ENCODE peak calls at places on chromosome 21, in nine cellular contexts. One of them, this sample, is unnamed.

GRCh38 chr21:36104306-36105300 is 30.3 kb upstream of the CBR3 start:
- DNase-seq in IMR-90: peak; percentile 26
- DNase-seq in GM23338: peak; percentile 95
- DNase-seq in effector memory CD4-positive, alpha-beta T cell: no peak
- DNase-seq in psoas muscle: peak; percentile 72
- DNase-seq in K562: no peak
- DNase-seq in heart right ventricle: peak; percentile 50
- DNase-seq in hepatocyte: peak; percentile 41
- DNase-seq in upper lobe of left lung: no peak
- DNase-seq in this sample: peak; percentile 35

GRCh38 chr21:15682977-15683376 is 46.8 kb upstream of the USP25 start:
- DNase-seq in IMR-90: peak; percentile 57
- DNase-seq in GM23338: no peak
- DNase-seq in effector memory CD4-positive, alpha-beta T cell: no peak
- DNase-seq in psoas muscle: no peak
- DNase-seq in K562: no peak
- DNase-seq in heart right ventricle: no peak
- DNase-seq in hepatocyte: no peak
- DNase-seq in upper lobe of left lung: no peak
- DNase-seq in this sample: no peak

GRCh38 chr21:42850866-42851391 is 28.4 kb downstream of the WDR4 start:
- DNase-seq in IMR-90: no peak
- DNase-seq in GM23338: peak; percentile 84
- DNase-seq in effector memory CD4-positive, alpha-beta T cell: no peak
- DNase-seq in psoas muscle: no peak
- DNase-seq in K562: peak; percentile 64
- DNase-seq in heart right ventricle: no peak
- DNase-seq in hepatocyte: no peak
- DNase-seq in upper lobe of left lung: no peak
- DNase-seq in this sample: no peak

GRCh38 chr21:15735409-15735808 is 5.6 kb downstream of the USP25 start:
- DNase-seq in IMR-90: no peak
- DNase-seq in GM23338: no peak
- DNase-seq in effector memory CD4-positive, alpha-beta T cell: no peak
- DNase-seq in psoas muscle: no peak
- DNase-seq in K562: no peak
- DNase-seq in heart right ventricle: no peak
- DNase-seq in hepatocyte: no peak
- DNase-seq in upper lobe of left lung: no peak
- DNase-seq in this sample: no peak

GRCh38 chr21:15250384-15250783 is 185.6 kb upstream of the NRIP1 start:
- DNase-seq in IMR-90: peak; percentile 53
- DNase-seq in GM23338: no peak
- DNase-seq in effector memory CD4-positive, alpha-beta T cell: no peak
- DNase-seq in psoas muscle: no peak
- DNase-seq in K562: no peak
- DNase-seq in heart right ventricle: no peak
- DNase-seq in hepatocyte: no peak
- DNase-seq in upper lobe of left lung: no peak
- DNase-seq in this sample: no peak

GRCh38 chr21:39537571-39537970 is 75.2 kb upstream of the B3GALT5 start:
- DNase-seq in IMR-90: no peak
- DNase-seq in GM23338: peak; percentile 86
- DNase-seq in effector memory CD4-positive, alpha-beta T cell: no peak
- DNase-seq in psoas muscle: no peak
- DNase-seq in K562: no peak
- DNase-seq in heart right ventricle: no peak
- DNase-seq in hepatocyte: no peak
- DNase-seq in upper lobe of left lung: no peak
- DNase-seq in this sample: no peak

GRCh38 chr21:26945916-26946315 is 21.0 kb downstream of the ADAMTS5 start:
- DNase-seq in IMR-90: no peak
- DNase-seq in GM23338: peak; percentile 21
- DNase-seq in effector memory CD4-positive, alpha-beta T cell: no peak
- DNase-seq in psoas muscle: peak; percentile 56
- DNase-seq in K562: no peak
- DNase-seq in heart right ventricle: peak; percentile 30
- DNase-seq in hepatocyte: no peak
- DNase-seq in upper lobe of left lung: peak; percentile 74
- DNase-seq in this sample: no peak

GRCh38 chr21:31124005-31124404 is 85.7 kb upstream of the KRTAP19-8 start:
- DNase-seq in IMR-90: no peak
- DNase-seq in GM23338: peak; percentile 29
- DNase-seq in effector memory CD4-positive, alpha-beta T cell: no peak
- DNase-seq in psoas muscle: no peak
- DNase-seq in K562: no peak
- DNase-seq in heart right ventricle: no peak
- DNase-seq in hepatocyte: no peak
- DNase-seq in upper lobe of left lung: peak; percentile 31
- DNase-seq in this sample: no peak

GRCh38 chr21:35664683-35665082 is 395.6 kb downstream of the SETD4 start:
- DNase-seq in IMR-90: peak; percentile 77
- DNase-seq in GM23338: no peak
- DNase-seq in effector memory CD4-positive, alpha-beta T cell: no peak
- DNase-seq in psoas muscle: no peak
- DNase-seq in K562: no peak
- DNase-seq in heart right ventricle: no peak
- DNase-seq in hepatocyte: no peak
- DNase-seq in upper lobe of left lung: no peak
- DNase-seq in this sample: no peak

DNA sequence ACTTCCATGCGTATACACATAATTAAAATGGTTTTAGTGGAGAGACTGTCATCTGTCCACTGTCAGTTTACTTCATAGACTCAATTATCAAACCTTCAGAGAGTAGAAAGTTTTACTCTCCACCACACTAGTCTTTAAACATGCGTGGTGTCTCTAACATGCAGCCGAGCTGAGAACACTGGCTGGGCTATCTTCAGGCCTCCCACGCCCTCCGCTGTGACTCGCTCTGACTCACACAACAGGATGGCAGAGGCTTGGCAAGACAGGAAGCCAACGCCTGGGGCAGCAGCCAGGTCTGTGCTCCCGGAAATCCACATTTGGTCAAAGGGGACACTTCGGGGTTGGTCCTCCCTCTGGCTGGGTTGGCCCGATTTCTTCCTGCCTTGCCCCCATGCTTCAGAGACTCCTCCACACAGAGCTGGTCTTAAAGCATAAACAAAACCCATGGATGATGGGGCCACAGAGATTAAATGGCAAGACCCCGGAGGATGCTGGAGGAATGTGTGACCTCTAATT is 22.7 kb upstream of the IFNGR2 start:
- DNase-seq in IMR-90: peak; percentile 96
- DNase-seq in GM23338: peak; percentile 17
- DNase-seq in effector memory CD4-positive, alpha-beta T cell: peak; percentile 74
- DNase-seq in psoas muscle: peak; percentile 93
- DNase-seq in K562: peak; percentile 44
- DNase-seq in heart right ventricle: peak; percentile 85
- DNase-seq in hepatocyte: peak; percentile 88
- DNase-seq in upper lobe of left lung: peak; percentile 96
- DNase-seq in this sample: peak; percentile 93
- H3K4me3 ChIP-seq in IMR-90: no peak overlapping the region
- H3K4me3 ChIP-seq in GM23338: no peak overlapping the region
- H3K4me3 ChIP-seq in effector memory CD4-positive, alpha-beta T cell: peak overlapping the region; percentile 19
- H3K4me3 ChIP-seq in psoas muscle: no peak overlapping the region
- H3K4me3 ChIP-seq in K562: no peak overlapping the region
- H3K4me3 ChIP-seq in heart right ventricle: no peak overlapping the region
- H3K4me3 ChIP-seq in hepatocyte: no peak overlapping the region
- H3K4me3 ChIP-seq in upper lobe of left lung: no peak overlapping the region
- H3K4me3 ChIP-seq in this sample: no peak overlapping the region

DNA sequence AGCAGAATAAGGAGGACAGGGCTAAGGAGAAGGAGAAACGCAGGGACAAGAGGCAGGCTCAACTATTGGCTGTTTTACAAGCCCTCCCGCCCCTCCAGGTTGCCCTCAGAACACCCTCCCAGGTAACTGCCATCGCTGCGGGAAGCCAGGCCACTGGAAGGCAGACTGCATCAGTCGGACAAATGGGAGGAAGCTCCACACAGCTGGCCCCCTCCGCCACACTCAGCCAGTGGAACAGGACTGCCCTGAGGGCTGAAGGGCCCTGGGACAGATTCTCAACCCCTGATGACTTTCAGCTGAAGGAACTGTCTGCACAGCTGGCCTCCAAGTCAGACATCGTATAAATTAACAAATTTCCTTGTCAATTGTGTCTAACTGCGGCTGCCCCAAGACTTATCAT is 21.8 kb downstream of the LRRC3 start:
- DNase-seq in IMR-90: no peak
- DNase-seq in GM23338: no peak
- DNase-seq in effector memory CD4-positive, alpha-beta T cell: no peak
- DNase-seq in psoas muscle: no peak
- DNase-seq in K562: no peak
- DNase-seq in heart right ventricle: no peak
- DNase-seq in hepatocyte: no peak
- DNase-seq in upper lobe of left lung: no peak
- DNase-seq in this sample: no peak
- H3K4me1 ChIP-seq in IMR-90: no peaks in the 10 kb centered on the region
- H3K4me1 ChIP-seq in GM23338: no peaks in the 10 kb centered on the region
- H3K4me1 ChIP-seq in effector memory CD4-positive, alpha-beta T cell: no peaks in the 10 kb centered on the region
- H3K4me1 ChIP-seq in psoas muscle: no peaks in the 10 kb centered on the region
- H3K4me1 ChIP-seq in K562: no peaks in the 10 kb centered on the region
- H3K4me1 ChIP-seq in heart right ventricle: peaks cover 11% of the 10 kb centered on the region
- H3K4me1 ChIP-seq in hepatocyte: no peaks in the 10 kb centered on the region
- H3K4me1 ChIP-seq in upper lobe of left lung: no peaks in the 10 kb centered on the region
- H3K4me1 ChIP-seq in this sample: peaks cover 3% of the 10 kb centered on the region

GRCh38 chr21:37551406-37552355 is 185.1 kb downstream of the DYRK1A start:
- DNase-seq in IMR-90: no peak
- DNase-seq in GM23338: no peak
- DNase-seq in effector memory CD4-positive, alpha-beta T cell: no peak
- DNase-seq in psoas muscle: peak; percentile 92
- DNase-seq in K562: no peak
- DNase-seq in heart right ventricle: no peak
- DNase-seq in hepatocyte: peak; percentile 87
- DNase-seq in upper lobe of left lung: peak; percentile 75
- DNase-seq in this sample: no peak
- H3K27ac ChIP-seq in IMR-90: no peak overlapping the region
- H3K27ac ChIP-seq in GM23338: no peak overlapping the region
- H3K27ac ChIP-seq in effector memory CD4-positive, alpha-beta T cell: no peak overlapping the region
- H3K27ac ChIP-seq in psoas muscle: peak overlapping the region; percentile 89
- H3K27ac ChIP-seq in K562: no peak overlapping the region
- H3K27ac ChIP-seq in heart right ventricle: peak overlapping the region; percentile 78
- H3K27ac ChIP-seq in hepatocyte: peak overlapping the region; percentile 91
- H3K27ac ChIP-seq in upper lobe of left lung: no peak overlapping the region
- H3K27ac ChIP-seq in this sample: no peak overlapping the region

DNA sequence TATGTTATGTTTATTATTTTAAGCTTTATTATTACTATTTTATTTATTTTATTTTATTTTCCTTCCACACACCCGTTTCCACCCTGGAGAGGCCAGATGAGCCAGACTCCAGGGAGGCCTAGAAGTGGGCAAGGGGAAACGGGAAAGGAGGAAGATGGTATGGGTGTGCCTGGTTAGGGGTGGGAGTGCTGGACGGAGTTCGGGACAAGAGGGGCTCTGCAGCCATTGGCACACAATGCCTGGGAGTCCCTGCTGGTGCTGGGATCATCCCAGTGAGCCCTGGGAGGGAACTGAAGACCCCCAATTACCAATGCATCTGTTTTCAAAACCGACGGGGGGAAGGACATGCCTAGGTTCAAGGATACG is 468 bp upstream of the MX1 start:
- DNase-seq in IMR-90: no peak
- DNase-seq in GM23338: no peak
- DNase-seq in effector memory CD4-positive, alpha-beta T cell: no peak
- DNase-seq in psoas muscle: no peak
- DNase-seq in K562: no peak
- DNase-seq in heart right ventricle: no peak
- DNase-seq in hepatocyte: no peak
- DNase-seq in upper lobe of left lung: no peak
- DNase-seq in this sample: no peak
- H3K4me3 ChIP-seq in IMR-90: peak overlapping the region; percentile 58
- H3K4me3 ChIP-seq in GM23338: peak overlapping the region; percentile 73
- H3K4me3 ChIP-seq in effector memory CD4-positive, alpha-beta T cell: peak overlapping the region; percentile 93
- H3K4me3 ChIP-seq in psoas muscle: peak overlapping the region; percentile 71
- H3K4me3 ChIP-seq in K562: no peak overlapping the region
- H3K4me3 ChIP-seq in heart right ventricle: peak overlapping the region; percentile 86
- H3K4me3 ChIP-seq in hepatocyte: peak overlapping the region; percentile 6
- H3K4me3 ChIP-seq in upper lobe of left lung: peak overlapping the region; percentile 78
- H3K4me3 ChIP-seq in this sample: peak overlapping the region; percentile 91

GRCh38 chr21:28513450-28513849 is 479.2 kb downstream of the LTN1 start:
- DNase-seq in IMR-90: peak; percentile 23
- DNase-seq in GM23338: no peak
- DNase-seq in effector memory CD4-positive, alpha-beta T cell: no peak
- DNase-seq in psoas muscle: no peak
- DNase-seq in K562: no peak
- DNase-seq in heart right ventricle: no peak
- DNase-seq in hepatocyte: no peak
- DNase-seq in upper lobe of left lung: no peak
- DNase-seq in this sample: no peak
- H3K4me1 ChIP-seq in IMR-90: no peaks in the 10 kb centered on the region
- H3K4me1 ChIP-seq in GM23338: peaks cover 3% of the 10 kb centered on the region
- H3K4me1 ChIP-seq in effector memory CD4-positive, alpha-beta T cell: no peaks in the 10 kb centered on the region
- H3K4me1 ChIP-seq in psoas muscle: no peaks in the 10 kb centered on the region
- H3K4me1 ChIP-seq in K562: no peaks in the 10 kb centered on the region
- H3K4me1 ChIP-seq in heart right ventricle: peaks cover 13% of the 10 kb centered on the region
- H3K4me1 ChIP-seq in hepatocyte: no peaks in the 10 kb centered on the region
- H3K4me1 ChIP-seq in upper lobe of left lung: no peaks in the 10 kb centered on the region
- H3K4me1 ChIP-seq in this sample: no peaks in the 10 kb centered on the region

DNA sequence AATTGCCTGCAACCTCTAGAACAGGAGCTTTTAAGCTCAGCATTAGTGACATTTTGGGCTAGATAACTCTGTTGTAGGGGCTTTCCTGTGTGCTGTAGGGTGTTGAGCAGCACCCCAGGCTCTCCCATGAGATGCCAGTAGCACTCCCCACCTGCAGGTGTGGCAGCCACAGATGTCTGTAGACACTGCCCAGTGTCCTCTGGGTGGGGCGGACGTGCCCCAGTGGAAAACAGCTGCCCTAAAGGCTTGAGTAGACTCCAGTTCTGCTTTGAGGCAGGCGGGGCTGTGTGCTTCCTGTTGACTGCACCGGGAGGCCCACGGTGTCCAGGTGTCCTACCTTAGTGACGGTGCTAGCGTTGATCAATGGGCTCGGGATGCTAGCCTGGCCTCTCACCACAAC is 16.9 kb upstream of the PWP2 start:
- DNase-seq in IMR-90: no peak
- DNase-seq in GM23338: no peak
- DNase-seq in effector memory CD4-positive, alpha-beta T cell: no peak
- DNase-seq in psoas muscle: no peak
- DNase-seq in K562: no peak
- DNase-seq in heart right ventricle: no peak
- DNase-seq in hepatocyte: no peak
- DNase-seq in upper lobe of left lung: no peak
- DNase-seq in this sample: peak; percentile 57
- H3K27ac ChIP-seq in IMR-90: no peak overlapping the region
- H3K27ac ChIP-seq in GM23338: no peak overlapping the region
- H3K27ac ChIP-seq in effector memory CD4-positive, alpha-beta T cell: peak overlapping the region; percentile 38
- H3K27ac ChIP-seq in psoas muscle: no peak overlapping the region
- H3K27ac ChIP-seq in K562: no peak overlapping the region
- H3K27ac ChIP-seq in heart right ventricle: no peak overlapping the region
- H3K27ac ChIP-seq in hepatocyte: no peak overlapping the region
- H3K27ac ChIP-seq in upper lobe of left lung: no peak overlapping the region
- H3K27ac ChIP-seq in this sample: peak overlapping the region; percentile 71

GRCh38 chr21:46104104-46104503 is 6.2 kb downstream of the COL6A2 start:
- DNase-seq in IMR-90: no peak
- DNase-seq in GM23338: no peak
- DNase-seq in effector memory CD4-positive, alpha-beta T cell: no peak
- DNase-seq in psoas muscle: no peak
- DNase-seq in K562: no peak
- DNase-seq in heart right ventricle: no peak
- DNase-seq in hepatocyte: no peak
- DNase-seq in upper lobe of left lung: no peak
- DNase-seq in this sample: no peak
- H3K4me3 ChIP-seq in IMR-90: no peak overlapping the region
- H3K4me3 ChIP-seq in GM23338: no peak overlapping the region
- H3K4me3 ChIP-seq in effector memory CD4-positive, alpha-beta T cell: no peak overlapping the region
- H3K4me3 ChIP-seq in psoas muscle: no peak overlapping the region
- H3K4me3 ChIP-seq in K562: no peak overlapping the region
- H3K4me3 ChIP-seq in heart right ventricle: no peak overlapping the region
- H3K4me3 ChIP-seq in hepatocyte: no peak overlapping the region
- H3K4me3 ChIP-seq in upper lobe of left lung: no peak overlapping the region
- H3K4me3 ChIP-seq in this sample: no peak overlapping the region

This sample was measured in CD4-positive, alpha-beta memory T cell.